ENCODE peak calls at places on chromosome 3, in nine cellular contexts. L, H, E, D, I, J, Z, W and U are unnamed samples.

GRCh38 chr3:56357266-56357665 is 111.0 kb downstream of the ERC2 start:
- ATAC-seq in L (peak), H (no peak), E (no peak), D (no peak), I (no peak), J (no peak), Z (no peak), W (no peak), U (no peak)

GRCh38 chr3:30648670-30649357 is 42.4 kb downstream of the TGFBR2 start:
- ATAC-seq in L (no peak), H (no peak), E (no peak), D (no peak), I (peak), J (peak), Z (no peak), W (no peak), U (no peak)

GRCh38 chr3:37041546-37042195 is 48.4 kb downstream of the MLH1 start:
- ATAC-seq in L (peak), H (no peak), E (no peak), D (no peak), I (no peak), J (no peak), Z (no peak), W (no peak), U (no peak)

GRCh38 chr3:184748219-184749135 is 36.6 kb upstream of the MAGEF1 start:
- ATAC-seq in L (peak), H (peak), E (peak), D (no peak), I (peak), J (peak), Z (peak), W (peak), U (peak)

GRCh38 chr3:159586587-159587202 is 401.9 kb upstream of the IL12A start:
- ATAC-seq in L (no peak), H (peak), E (no peak), D (no peak), I (no peak), J (no peak), Z (peak), W (no peak), U (no peak)

GRCh38 chr3:94083261-94083660 is 20.4 kb downstream of the NSUN3 start:
- ATAC-seq in L (no peak), H (no peak), E (no peak), D (peak), I (no peak), J (no peak), Z (no peak), W (no peak), U (no peak)

GRCh38 chr3:187287231-187287630 is 4.3 kb downstream of the MASP1 start:
- ATAC-seq in L (no peak), H (peak), E (no peak), D (no peak), I (no peak), J (no peak), Z (no peak), W (no peak), U (no peak)

GRCh38 chr3:118628704-118629341 is 405.8 kb downstream of the IGSF11 start:
- ATAC-seq in L (peak), H (peak), E (no peak), D (peak), I (peak), J (no peak), Z (peak), W (peak), U (peak)

GRCh38 chr3:108472011-108472591 is 38.3 kb downstream of the MYH15 start:
- ATAC-seq in L (peak), H (peak), E (peak), D (no peak), I (peak), J (no peak), Z (peak), W (no peak), U (no peak)

GRCh38 chr3:50172615-50173220 is 17.6 kb downstream of the SEMA3F start:
- ATAC-seq in L (peak), H (no peak), E (no peak), D (no peak), I (no peak), J (no peak), Z (peak), W (no peak), U (no peak)

GRCh38 chr3:189457666-189458065 is 173.5 kb upstream of the TP63 start:
- ATAC-seq in L (no peak), H (no peak), E (no peak), D (no peak), I (no peak), J (no peak), Z (no peak), W (no peak), U (no peak)

GRCh38 chr3:31613131-31613626 is 80.5 kb downstream of the STT3B start:
- ATAC-seq in L (peak), H (peak), E (no peak), D (no peak), I (no peak), J (no peak), Z (no peak), W (no peak), U (no peak)

GRCh38 chr3:50666801-50667200 is 7.9 kb upstream of the DOCK3 start:
- ATAC-seq in L (no peak), H (no peak), E (peak), D (no peak), I (no peak), J (no peak), Z (no peak), W (no peak), U (no peak)

GRCh38 chr3:129428020-129428381 is 435 bp downstream of the EFCAB12 start:
- ATAC-seq in L (peak), H (peak), E (no peak), D (no peak), I (peak), J (no peak), Z (peak), W (peak), U (no peak)

GRCh38 chr3:87426916-87427315 is 150.5 kb upstream of the POU1F1 start:
- ATAC-seq in L (no peak), H (no peak), E (no peak), D (no peak), I (no peak), J (no peak), Z (no peak), W (no peak), U (no peak)

GRCh38 chr3:165544432-165544831 is 292.8 kb downstream of the BCHE start:
- ATAC-seq in L (no peak), H (no peak), E (no peak), D (no peak), I (no peak), J (no peak), Z (no peak), W (no peak), U (no peak)

GRCh38 chr3:39631136-39631535 is 163.7 kb downstream of the MOBP start:
- ATAC-seq in L (no peak), H (no peak), E (no peak), D (no peak), I (no peak), J (no peak), Z (no peak), W (no peak), U (no peak)

GRCh38 chr3:100400424-100400781 is 486 bp downstream of the TOMM70 start:
- ATAC-seq in L (peak), H (peak), E (peak), D (peak), I (peak), J (peak), Z (peak), W (no peak), U (no peak)

GRCh38 chr3:157078131-157078835 is 81.7 kb downstream of the CCNL1 start:
- ATAC-seq in L (no peak), H (no peak), E (peak), D (no peak), I (no peak), J (no peak), Z (no peak), W (no peak), U (no peak)

GRCh38 chr3:106130384-106131084 is 261.7 kb upstream of the CBLB start:
- ATAC-seq in L (no peak), H (peak), E (peak), D (no peak), I (peak), J (no peak), Z (peak), W (no peak), U (no peak)

GRCh38 chr3:140242818-140243276 is 307.9 kb downstream of the CLSTN2 start:
- ATAC-seq in L (peak), H (no peak), E (no peak), D (no peak), I (no peak), J (no peak), Z (no peak), W (peak), U (no peak)

GRCh38 chr3:112982710-112983109 is 7.8 kb upstream of the CD200R1 start:
- ATAC-seq in L (no peak), H (no peak), E (no peak), D (no peak), I (no peak), J (peak), Z (no peak), W (no peak), U (no peak)

GRCh38 chr3:150582620-150583019 is 20.5 kb upstream of the SELENOT start:
- ATAC-seq in L (no peak), H (no peak), E (no peak), D (no peak), I (no peak), J (no peak), Z (no peak), W (no peak), U (no peak)

GRCh38 chr3:52463420-52463819 is 8.0 kb downstream of the NISCH start:
- ATAC-seq in L (no peak), H (no peak), E (peak), D (no peak), I (no peak), J (no peak), Z (no peak), W (no peak), U (no peak)

GRCh38 chr3:150414273-150414672 is 6.2 kb downstream of the TSC22D2 start:
- ATAC-seq in L (no peak), H (no peak), E (no peak), D (no peak), I (no peak), J (no peak), Z (no peak), W (no peak), U (no peak)